ENCODE peak calls at places on chromosome 17, in eight cellular contexts. O is left cardiac atrium; J is testis; T is GM12892; V is GM12865; S is CD4-positive, alpha-beta T cell; E is HuH-7; N is psoas muscle. Y is an unnamed sample.

GRCh38 chr17:67461876-67462275 is 84.8 kb downstream of the PITPNC1 start:
- DNase-seq in O (no peak), S (no peak), V (no peak), T (no peak), E (no peak), N (no peak), J (no peak), Y (no peak)

GRCh38 chr17:72614871-72615626 is 477.4 kb downstream of the SLC39A11 start:
- DNase-seq in S (no peak), J (peak), V (no peak), N (no peak), O (peak), T (no peak), E (peak), Y (no peak)

GRCh38 chr17:74938194-74938950 is 2.7 kb downstream of the OTOP3 start:
- DNase-seq in S (no peak), T (no peak), E (no peak), O (no peak), J (no peak), V (no peak), N (no peak), Y (no peak)

GRCh38 chr17:32609085-32609484 is 122.3 kb downstream of the CDK5R1 start:
- DNase-seq in J (no peak), T (peak), V (peak), E (no peak), N (peak), O (peak), S (peak), Y (peak)

GRCh38 chr17:7881655-7882054 is 6.9 kb upstream of the CHD3 start:
- DNase-seq in J (peak), S (no peak), O (peak), T (no peak), N (no peak), V (no peak), E (no peak), Y (no peak)

GRCh38 chr17:45018514-45019176 is 32.8 kb downstream of the DCAKD start:
- DNase-seq in N (no peak), S (no peak), E (no peak), J (no peak), O (no peak), T (no peak), V (peak), Y (no peak)

GRCh38 chr17:71110326-71110725 is 941.0 kb downstream of the KCNJ2 start:
- DNase-seq in S (no peak), E (no peak), O (no peak), J (no peak), V (no peak), N (no peak), T (no peak), Y (no peak)

GRCh38 chr17:78176548-78177025 is 8.2 kb downstream of the SYNGR2 start:
- DNase-seq in J (peak), V (peak), O (peak), T (peak), E (peak), N (peak), S (peak), Y (peak)

GRCh38 chr17:13727441-13728171 is 125.9 kb upstream of the HS3ST3A1 start:
- DNase-seq in E (no peak), J (no peak), O (no peak), V (no peak), S (no peak), T (no peak), N (no peak), Y (no peak)

GRCh38 chr17:9226130-9226793 is 205.0 kb downstream of the NTN1 start:
- DNase-seq in E (no peak), N (no peak), T (no peak), V (no peak), O (no peak), S (no peak), J (no peak), Y (no peak)

GRCh38 chr17:79925242-79925957 is 86.2 kb upstream of the CBX4 start:
- DNase-seq in J (peak), N (peak), S (no peak), E (no peak), V (no peak), T (no peak), O (peak), Y (peak)

GRCh38 chr17:76166168-76166567 is 25.1 kb upstream of the FOXJ1 start:
- DNase-seq in V (no peak), N (no peak), T (no peak), S (no peak), J (peak), E (no peak), O (no peak), Y (no peak)

GRCh38 chr17:78748048-78748729 is 33.9 kb downstream of the CYTH1 start:
- DNase-seq in T (no peak), O (no peak), J (no peak), N (no peak), V (peak), E (no peak), S (no peak), Y (peak)

GRCh38 chr17:57068222-57068658 is 16.8 kb upstream of the AKAP1 start:
- DNase-seq in N (no peak), S (no peak), O (no peak), E (peak), J (no peak), T (no peak), V (peak), Y (no peak)

GRCh38 chr17:9179602-9180001 is 158.3 kb downstream of the NTN1 start:
- DNase-seq in T (no peak), O (no peak), E (no peak), J (no peak), S (no peak), V (no peak), N (no peak), Y (no peak)

GRCh38 chr17:80441133-80441578 is 26.2 kb downstream of the ENDOV start:
- DNase-seq in S (peak), O (peak), V (peak), T (peak), N (no peak), J (peak), E (peak), Y (no peak)

GRCh38 chr17:48322060-48322459 is 108.0 kb downstream of the SKAP1 start:
- DNase-seq in T (no peak), E (no peak), J (no peak), N (no peak), V (no peak), S (no peak), O (no peak), Y (no peak)

Y was measured in lower lobe of right lung.